ENCODE peak calls at places on chromosomes 12 and 14, in ten cellular contexts. I is GM10248; G is transverse colon; D is kidney epithelial cell; B is body of pancreas; W is lower leg skin; P is WERI-Rb-1; M is CD4-positive, alpha-beta T cell; R is sigmoid colon; U is NB4. J is an unnamed sample.

GRCh38 chr12:128069359-128069997 is 197.5 kb upstream of the TMEM132C start:
- DNase-seq in R (no peak), M (no peak), P (peak), W (peak), G (peak), B (peak), U (peak), D (no peak), I (peak), J (no peak)

GRCh38 chr12:49389092-49389703 is 21.9 kb downstream of the SPATS2 start:
- DNase-seq in P (no peak), M (peak), U (peak), B (no peak), G (peak), I (peak), W (no peak), R (no peak), D (no peak), J (no peak)

GRCh38 chr14:92897922-92898599 is 24.9 kb upstream of the CHGA start:
- DNase-seq in R (no peak), G (no peak), P (no peak), I (no peak), B (no peak), U (no peak), W (no peak), M (no peak), D (no peak), J (no peak)

GRCh38 chr12:89179983-89180382 is 172.3 kb downstream of the DUSP6 start:
- DNase-seq in B (no peak), W (peak), P (no peak), R (peak), D (no peak), G (peak), I (no peak), M (no peak), U (peak), J (peak)

GRCh38 chr14:22099942-22100763 is 426.5 kb upstream of the OR4E1 start:
- DNase-seq in M (peak), B (peak), R (peak), D (peak), G (peak), W (peak), U (peak), P (peak), I (peak), J (no peak)

GRCh38 chr12:59388176-59388575 is 207.7 kb upstream of the SLC16A7 start:
- DNase-seq in G (no peak), D (no peak), W (no peak), B (no peak), P (no peak), U (no peak), R (no peak), M (no peak), I (no peak), J (no peak)

GRCh38 chr12:115199831-115200230 is 515.9 kb upstream of the TBX3 start:
- DNase-seq in D (no peak), R (no peak), P (no peak), W (no peak), M (no peak), I (no peak), B (no peak), U (no peak), G (no peak), J (peak)

GRCh38 chr12:94091624-94092023 is 56.8 kb upstream of the PLXNC1 start:
- DNase-seq in U (no peak), B (no peak), I (no peak), M (no peak), D (no peak), W (no peak), P (no peak), R (no peak), G (no peak), J (no peak)

DNA sequence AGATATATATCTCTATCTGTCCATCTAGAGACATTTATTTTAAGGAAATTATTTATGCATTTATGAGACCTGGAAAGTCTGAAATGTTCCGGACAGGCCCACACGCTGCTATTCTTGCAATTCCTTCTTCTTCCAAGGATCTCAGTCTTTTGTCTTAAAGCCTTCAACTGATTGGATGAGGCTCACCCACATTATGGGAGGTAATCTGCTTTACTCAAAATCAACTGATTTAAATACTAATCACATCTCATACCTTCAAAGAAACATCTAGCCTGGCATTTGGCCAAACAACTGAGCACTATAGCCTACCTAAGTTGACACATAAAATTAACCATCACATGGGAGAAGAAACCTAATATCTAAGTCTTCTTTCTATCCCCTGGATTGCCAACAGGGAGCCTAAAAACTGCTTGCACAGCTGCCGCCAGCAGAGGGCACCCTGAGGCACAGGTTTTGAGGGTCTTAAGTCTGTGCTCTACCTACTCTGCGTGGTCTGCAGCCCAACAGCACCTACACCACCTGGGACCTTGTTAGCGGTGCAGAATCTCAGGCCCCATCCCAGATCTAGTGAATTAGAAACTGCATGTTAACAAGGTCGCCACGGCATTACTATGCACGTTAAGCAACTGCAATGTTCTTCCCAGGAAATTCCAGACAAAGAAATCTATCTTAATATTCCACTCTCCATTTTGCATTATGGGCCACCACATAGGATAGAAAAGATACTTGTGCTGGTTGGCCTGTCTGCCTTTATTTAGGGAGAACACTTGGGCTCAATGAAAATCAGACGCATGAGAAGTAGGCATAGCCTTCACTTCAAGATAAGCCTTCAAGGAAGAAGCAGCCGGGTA is 249.7 kb downstream of the FOXG1 start:
- DNase-seq in U (peak), W (no peak), D (no peak), B (peak), I (no peak), G (no peak), R (no peak), P (peak), M (no peak), J (peak)
- TF ChIP-seq CTCF in U (peak), W (no peak), D (peak), B (peak), I (peak), G (no peak), R (no peak), P (peak), M (no peak), J (peak)

DNA sequence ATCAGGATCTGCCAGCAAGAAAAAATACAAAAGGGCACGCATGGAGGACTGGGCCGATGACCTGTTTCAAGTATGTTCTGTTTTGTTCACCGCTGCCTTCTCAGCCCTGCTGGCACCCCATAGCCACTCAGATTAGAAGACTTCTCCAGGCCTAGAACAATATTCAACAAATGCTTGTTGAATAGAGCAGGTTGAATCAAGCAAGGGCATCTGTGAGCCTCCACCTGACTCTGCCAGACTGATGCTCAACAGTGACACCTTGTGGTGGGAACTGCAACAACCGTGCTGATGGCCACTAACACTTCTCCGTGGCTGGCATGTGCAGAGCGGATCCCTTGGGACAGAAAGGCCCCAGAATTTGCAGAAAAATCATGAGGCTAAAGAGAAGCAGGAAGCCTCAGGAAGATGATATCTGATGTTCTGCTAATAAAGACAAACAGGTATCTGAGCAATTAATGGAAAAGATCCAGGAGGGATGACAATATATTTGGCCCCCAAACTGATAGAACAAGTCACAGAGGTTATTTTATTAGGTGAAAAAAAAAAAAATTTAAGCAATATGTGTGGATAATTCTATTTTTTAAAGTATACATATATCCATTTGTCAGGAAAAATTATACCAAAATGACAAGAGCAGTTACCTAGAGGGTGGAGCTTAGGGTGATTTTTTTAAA is 114.3 kb downstream of the KSR2 start:
- DNase-seq in G (peak), U (peak), R (no peak), B (peak), I (peak), P (peak), W (no peak), D (no peak), M (no peak), J (no peak)
- TF ChIP-seq CTCF in G (peak), U (peak), R (no peak), B (peak), I (peak), P (peak), W (no peak), D (peak), M (peak), J (peak)

GRCh38 chr14:21089271-21089670 is 9.2 kb downstream of the ZNF219 start:
- DNase-seq in U (no peak), W (no peak), D (no peak), B (no peak), I (no peak), G (no peak), P (no peak), R (no peak), M (no peak), J (no peak)

GRCh38 chr14:21089877-21090193 is 8.6 kb downstream of the ZNF219 start:
- DNase-seq in B (no peak), G (no peak), I (no peak), U (no peak), D (no peak), P (no peak), M (no peak), W (no peak), R (no peak), J (no peak)

GRCh38 chr14:21090940-21091663 is 7.4 kb downstream of the ZNF219 start:
- DNase-seq in G (no peak), D (no peak), M (no peak), U (no peak), R (no peak), W (no peak), P (peak), I (no peak), B (no peak), J (no peak)

GRCh38 chr14:21091784-21092146 is 6.7 kb downstream of the ZNF219 start:
- DNase-seq in W (no peak), G (no peak), B (no peak), R (no peak), I (no peak), M (no peak), U (no peak), P (no peak), D (no peak), J (no peak)

GRCh38 chr14:21090194-21090939 is 8.1 kb downstream of the ZNF219 start:
- DNase-seq in I (no peak), R (no peak), W (no peak), B (peak), M (no peak), U (peak), G (peak), D (no peak), P (peak), J (no peak)
- TF ChIP-seq CTCF in I (peak), R (peak), W (no peak), B (peak), M (peak), U (peak), G (peak), D (peak), P (peak), J (peak)

DNA sequence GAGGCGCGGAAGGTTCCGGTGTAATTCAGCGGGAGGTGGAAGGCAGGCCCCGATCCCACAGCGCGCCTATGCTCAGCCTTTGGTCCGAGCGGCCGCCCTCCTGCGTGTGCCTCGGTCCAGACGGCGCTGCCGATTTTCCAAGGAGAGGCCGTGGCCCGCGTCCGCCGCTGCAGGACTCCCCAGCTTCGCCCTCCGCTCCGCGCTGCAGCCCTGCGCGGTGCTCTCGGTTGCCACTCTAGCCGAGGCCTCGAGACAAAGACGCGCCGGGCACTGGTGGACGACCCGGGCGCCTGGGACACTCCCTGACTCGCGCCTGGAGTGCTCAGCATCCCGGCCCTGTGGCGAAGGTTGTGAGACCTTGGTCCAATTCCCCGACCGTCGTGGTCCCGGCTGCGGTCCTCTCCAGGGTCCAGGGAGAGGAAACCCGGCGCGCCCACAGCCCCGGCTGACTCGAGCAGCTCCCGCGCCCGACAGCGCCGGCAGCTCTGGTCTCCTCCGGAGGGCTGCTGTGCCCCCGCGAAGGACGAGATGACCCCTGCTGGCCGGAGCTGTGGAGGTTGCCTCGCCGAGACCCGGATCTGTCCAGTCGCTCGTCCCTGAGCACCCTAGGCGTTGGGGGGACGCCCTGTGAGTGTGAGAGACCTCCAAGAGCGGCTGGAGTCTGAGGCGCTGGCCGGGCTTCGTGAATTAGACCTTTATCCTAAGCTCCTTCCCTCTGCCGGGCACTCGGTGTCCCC is 6.5 kb downstream of the HOXC12 start:
- DNase-seq in G (no peak), W (no peak), I (no peak), B (no peak), D (no peak), P (no peak), R (no peak), M (no peak), U (no peak), J (no peak)
- TF ChIP-seq CTCF in G (no peak), W (no peak), I (no peak), B (no peak), D (no peak), P (peak), R (no peak), M (no peak), U (no peak), J (no peak)

DNA sequence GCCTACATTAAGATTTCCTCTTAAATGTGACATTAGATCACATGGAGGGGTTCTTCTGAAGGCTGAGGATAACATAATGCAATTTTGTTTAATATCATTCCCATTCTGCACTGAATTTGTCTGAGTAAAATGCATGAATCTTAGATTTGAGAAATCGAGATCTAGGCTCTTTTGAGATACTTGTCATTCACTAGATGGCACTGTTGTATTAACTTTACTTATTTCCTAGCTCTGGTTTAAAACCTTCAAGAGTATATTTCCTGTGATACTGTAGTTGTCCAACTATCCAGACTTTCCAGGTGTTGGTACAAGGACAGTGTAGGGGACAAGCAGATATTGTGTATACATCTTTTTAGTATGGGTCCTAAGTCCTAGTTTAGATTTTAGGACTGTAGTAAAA is 91.7 kb upstream of the SEL1L start:
- DNase-seq in P (no peak), U (peak), G (no peak), I (peak), R (no peak), M (no peak), W (no peak), B (no peak), D (peak), J (no peak)
- TF ChIP-seq CTCF in P (peak), U (no peak), G (no peak), I (peak), R (peak), M (no peak), W (no peak), B (peak), D (peak), J (no peak)

GRCh38 chr12:75623631-75624118 is 112.3 kb upstream of the KRR1 start:
- DNase-seq in W (no peak), P (no peak), R (no peak), I (no peak), U (peak), D (no peak), G (no peak), M (no peak), B (no peak), J (no peak)
- TF ChIP-seq CTCF in W (no peak), P (no peak), R (no peak), I (no peak), U (no peak), D (peak), G (no peak), M (no peak), B (peak), J (peak)

GRCh38 chr12:20528208-20528607 is 159.9 kb downstream of the PDE3A start:
- DNase-seq in G (no peak), P (no peak), U (peak), D (no peak), I (no peak), W (no peak), R (no peak), M (no peak), B (no peak), J (no peak)
- TF ChIP-seq CTCF in G (no peak), P (no peak), U (no peak), D (no peak), I (no peak), W (no peak), R (peak), M (no peak), B (no peak), J (no peak)

DNA sequence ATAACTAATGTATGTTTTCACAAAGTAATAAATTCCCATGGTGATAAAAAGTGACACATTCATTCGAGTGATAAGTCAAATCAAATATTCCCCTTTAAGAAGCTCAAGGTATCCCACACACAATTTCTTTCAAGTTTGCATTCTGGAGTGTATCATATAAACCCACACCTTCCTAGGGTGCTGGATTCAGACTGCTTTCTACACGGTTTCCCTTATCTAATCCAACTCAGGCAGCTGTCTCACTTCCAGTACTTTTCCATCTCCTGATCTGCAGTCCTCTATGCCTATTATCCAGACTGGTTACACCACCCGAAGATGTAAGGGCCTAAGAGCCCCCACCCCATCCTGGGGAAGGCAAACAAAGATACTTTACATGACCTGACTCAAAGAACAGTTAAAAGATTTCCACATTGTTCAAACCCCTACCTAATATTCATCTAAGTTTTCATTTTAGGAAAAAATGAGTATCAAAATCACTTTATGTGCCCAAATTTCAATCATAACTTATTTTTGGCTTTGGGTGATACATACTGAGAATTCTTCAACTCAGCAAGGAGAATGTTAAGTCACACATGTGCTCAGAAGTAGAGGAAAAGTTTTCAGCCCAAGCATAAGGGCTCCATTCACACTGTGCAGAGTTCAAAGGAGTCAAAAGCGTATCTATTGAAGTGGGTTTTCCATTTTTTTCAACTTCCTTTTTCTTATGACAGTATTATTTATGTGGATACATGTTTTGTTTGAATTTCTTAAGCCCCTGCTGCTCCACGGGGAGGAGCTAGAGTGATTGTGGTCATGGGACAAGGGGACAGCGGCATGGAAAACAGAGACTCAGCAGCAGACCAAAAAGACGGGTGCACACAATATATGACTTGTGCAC is 41.8 kb downstream of the CORO1C start:
- DNase-seq in D (no peak), M (no peak), P (no peak), R (peak), U (peak), W (no peak), I (no peak), B (no peak), G (peak), J (no peak)
- TF ChIP-seq CTCF in D (no peak), M (peak), P (no peak), R (no peak), U (peak), W (no peak), I (no peak), B (no peak), G (no peak), J (peak)

J was measured in AG09319.